ENCODE peak calls at places on chromosomes 7 and 10, in five cellular contexts. H is A549, U is GM23338, W is K562, M is HepG2. Z is an unnamed sample.

GRCh38 chr7:64868469-64868868 is 34.6 kb upstream of the ZNF273 start:
- DNase-seq in U (no peak), M (no peak), W (no peak), H (no peak), Z (no peak)

GRCh38 chr7:24825931-24826661 is 68.8 kb upstream of the GSDME start:
- DNase-seq in H (peak), U (peak), M (peak), W (peak), Z (no peak)

GRCh38 chr10:92787557-92788152 is 60.7 kb upstream of the EXOC6 start:
- DNase-seq in M (no peak), U (peak), H (no peak), W (no peak), Z (no peak)

GRCh38 chr10:1116696-1117254 is 60.6 kb downstream of the WDR37 start:
- DNase-seq in U (no peak), W (no peak), H (no peak), M (no peak), Z (no peak)

GRCh38 chr7:48337012-48337621 is 165.9 kb downstream of the ABCA13 start:
- DNase-seq in W (no peak), U (peak), M (peak), H (peak), Z (no peak)

GRCh38 chr10:49457686-49458085 is 61.8 kb upstream of the DRGX start:
- DNase-seq in U (no peak), M (no peak), W (no peak), H (no peak), Z (no peak)

GRCh38 chr10:93074597-93075368 is 1.1 kb downstream of the CYP26A1 start:
- DNase-seq in U (peak), H (no peak), M (no peak), W (no peak), Z (no peak)

GRCh38 chr10:60186315-60187071 is 203.2 kb downstream of the ANK3 start:
- DNase-seq in M (no peak), W (no peak), U (no peak), H (peak), Z (no peak)

GRCh38 chr10:94641480-94641879 is 42.0 kb upstream of the CYP2C18 start:
- DNase-seq in M (no peak), U (no peak), H (no peak), W (no peak), Z (no peak)

GRCh38 chr10:11045995-11046394 is 28.3 kb downstream of the CELF2 start:
- DNase-seq in W (no peak), U (no peak), M (no peak), H (no peak), Z (no peak)

GRCh38 chr10:120485946-120486345 is 28.9 kb downstream of the PLPP4 start:
- DNase-seq in M (no peak), W (no peak), U (no peak), H (no peak), Z (no peak)

GRCh38 chr10:120455606-120456005 is 1.4 kb upstream of the PLPP4 start:
- DNase-seq in M (no peak), W (no peak), U (no peak), H (no peak), Z (no peak)

GRCh38 chr10:306654-307185 is 171.5 kb downstream of the ZMYND11 start:
- DNase-seq in H (no peak), U (peak), W (no peak), M (peak), Z (no peak)

GRCh38 chr10:19638173-19638872 is 177.9 kb upstream of the PLXDC2 start:
- DNase-seq in M (peak), U (no peak), H (peak), W (no peak), Z (no peak)

GRCh38 chr10:127774771-127775559 is 38.0 kb downstream of the FOXI2 start:
- DNase-seq in W (no peak), H (no peak), U (no peak), M (no peak), Z (no peak)

GRCh38 chr7:99039384-99039891 is 104.5 kb downstream of the SMURF1 start:
- DNase-seq in U (no peak), M (no peak), W (no peak), H (no peak), Z (no peak)

GRCh38 chr10:123666318-123667291 is at the start of gene GPR26:
- DNase-seq in U (peak), H (no peak), M (no peak), W (no peak), Z (no peak)

GRCh38 chr7:123864966-123865365 is 20.0 kb downstream of the HYAL4 start:
- DNase-seq in H (no peak), W (no peak), U (no peak), M (no peak), Z (no peak)

GRCh38 chr10:36280396-36280795 is 638.3 kb upstream of the FZD8 start:
- DNase-seq in H (no peak), U (peak), W (no peak), M (no peak), Z (no peak)

GRCh38 chr7:108002726-108003590 is at the start of gene LAMB1:
- DNase-seq in W (peak), U (peak), M (peak), H (peak), Z (no peak)

GRCh38 chr7:128442346-128442745 is 13.3 kb upstream of the HILPDA start:
- DNase-seq in M (no peak), U (no peak), W (no peak), H (no peak), Z (no peak)

GRCh38 chr7:55545496-55545895 is 26.8 kb downstream of the VOPP1 start:
- DNase-seq in W (no peak), H (peak), M (no peak), U (no peak), Z (no peak)

GRCh38 chr7:50713357-50713965 is 69.2 kb downstream of the GRB10 start:
- DNase-seq in W (no peak), M (no peak), U (no peak), H (no peak), Z (no peak)

GRCh38 chr7:128204455-128204854 is 36.6 kb upstream of the LEP start:
- DNase-seq in U (no peak), H (no peak), M (no peak), W (peak), Z (no peak)

GRCh38 chr7:158710651-158711102 is 6.1 kb upstream of the NCAPG2 start:
- DNase-seq in U (no peak), M (no peak), W (peak), H (no peak), Z (no peak)

GRCh38 chr10:46234026-46234425 is 52.8 kb upstream of the ANTXRL start:
- DNase-seq in H (no peak), M (no peak), W (no peak), U (no peak), Z (no peak)

GRCh38 chr7:112892263-112892662 is 102.1 kb upstream of the TMEM168 start:
- DNase-seq in W (no peak), M (no peak), H (peak), U (no peak), Z (no peak)

GRCh38 chr10:21078410-21079329 is 181.6 kb upstream of the NEBL start:
- DNase-seq in H (peak), U (peak), W (peak), M (peak), Z (no peak)

GRCh38 chr10:80674809-80675208 is 137.1 kb downstream of the SH2D4B start:
- DNase-seq in H (no peak), U (no peak), W (no peak), M (no peak), Z (no peak)

GRCh38 chr10:87661861-87662785 is 2.4 kb downstream of the PAPSS2 start:
- DNase-seq in H (peak), M (no peak), U (peak), W (no peak), Z (no peak)

GRCh38 chr10:88027570-88027969 is 164.1 kb downstream of the PTEN start:
- DNase-seq in U (no peak), W (no peak), H (no peak), M (no peak), Z (peak)

DNA sequence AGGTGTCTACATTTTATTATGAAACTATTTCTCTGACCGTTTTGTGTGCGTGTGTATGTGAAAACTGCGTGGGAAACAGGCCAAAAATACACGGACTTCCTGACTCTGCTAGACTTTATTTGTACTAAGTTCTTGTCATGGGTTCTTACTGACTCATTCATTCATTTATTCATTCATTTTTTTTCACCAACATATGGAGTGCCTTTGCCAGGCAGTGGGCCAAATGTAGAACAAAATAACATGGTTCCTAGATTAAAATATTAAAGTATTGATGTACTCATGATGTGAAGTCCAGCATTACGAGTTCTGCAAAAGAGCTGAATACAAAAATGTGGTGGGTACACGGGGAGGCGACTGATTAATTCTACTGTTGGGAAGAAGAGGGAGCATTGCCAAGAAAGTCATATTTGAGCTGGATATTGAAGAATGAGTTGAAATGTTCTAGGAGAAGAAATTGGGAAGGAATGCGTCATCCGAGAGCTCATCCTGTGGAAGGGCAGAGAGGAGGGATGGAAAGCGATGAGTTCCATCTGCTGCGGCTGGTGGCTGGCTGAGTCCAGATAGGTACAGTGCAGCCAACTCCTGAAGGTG is 24.6 kb downstream of the CACNB2 start:
- DNase-seq in W (no peak), H (no peak), M (no peak), U (no peak), Z (no peak)
- TF ChIP-seq JUNB in W (no peak), H (no peak), M (no peak), U (no peak), Z (no peak)

GRCh38 chr7:106888204-106888603 is 23.1 kb downstream of the PIK3CG start:
- DNase-seq in M (no peak), U (no peak), W (no peak), H (no peak), Z (no peak)

GRCh38 chr7:106895246-106895864 is 30.3 kb downstream of the PIK3CG start:
- DNase-seq in U (no peak), W (no peak), H (no peak), M (no peak), Z (peak)

GRCh38 chr7:106893591-106893990 is 28.5 kb downstream of the PIK3CG start:
- DNase-seq in W (no peak), H (no peak), M (no peak), U (no peak), Z (no peak)

GRCh38 chr7:106890952-106891351 is 25.9 kb downstream of the PIK3CG start:
- DNase-seq in W (no peak), U (no peak), M (no peak), H (no peak), Z (no peak)

GRCh38 chr7:106891545-106892410 is 26.7 kb downstream of the PIK3CG start:
- DNase-seq in U (peak), M (no peak), H (no peak), W (peak), Z (no peak)
- TF ChIP-seq JUNB in U (no peak), M (no peak), H (no peak), W (no peak), Z (no peak)

GRCh38 chr7:454356-455109 is 65.1 kb downstream of the PDGFA start:
- DNase-seq in H (no peak), M (no peak), W (no peak), U (no peak), Z (no peak)
- TF ChIP-seq JUNB in H (no peak), M (no peak), W (no peak), U (no peak), Z (no peak)

GRCh38 chr10:115969591-115969990 is 303.4 kb downstream of the GFRA1 start:
- DNase-seq in U (no peak), H (no peak), M (no peak), W (no peak), Z (no peak)

GRCh38 chr10:115958043-115958442 is 315.0 kb downstream of the GFRA1 start:
- DNase-seq in H (no peak), W (no peak), U (peak), M (no peak), Z (no peak)

GRCh38 chr10:115968236-115968635 is 304.8 kb downstream of the GFRA1 start:
- DNase-seq in U (peak), M (no peak), W (no peak), H (no peak), Z (no peak)

GRCh38 chr10:115964827-115965226 is 308.2 kb downstream of the GFRA1 start:
- DNase-seq in M (no peak), H (no peak), U (no peak), W (no peak), Z (no peak)

DNA sequence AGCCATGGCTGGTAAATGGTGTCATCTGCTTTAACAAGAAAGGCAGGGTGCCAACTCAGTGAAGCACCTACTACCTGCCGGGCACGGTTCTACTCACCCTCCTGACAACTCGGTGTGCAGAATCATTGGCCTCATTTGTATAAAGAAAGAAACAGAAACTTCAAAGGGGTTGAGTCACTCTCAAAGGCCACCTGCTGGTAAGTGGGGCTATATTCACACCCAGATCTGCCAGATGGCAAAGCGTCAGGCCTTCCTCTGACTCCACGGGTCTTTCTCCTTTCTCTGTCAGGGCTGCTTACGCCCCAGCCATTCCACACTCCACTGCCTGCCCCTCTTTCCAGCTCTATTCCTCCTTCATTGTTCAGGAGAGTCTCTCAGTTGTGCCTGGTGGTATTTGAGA is 309.2 kb downstream of the GFRA1 start:
- DNase-seq in W (no peak), H (no peak), U (peak), M (no peak), Z (no peak)
- TF ChIP-seq JUNB in W (no peak), H (no peak), U (no peak), M (no peak), Z (no peak)

DNA sequence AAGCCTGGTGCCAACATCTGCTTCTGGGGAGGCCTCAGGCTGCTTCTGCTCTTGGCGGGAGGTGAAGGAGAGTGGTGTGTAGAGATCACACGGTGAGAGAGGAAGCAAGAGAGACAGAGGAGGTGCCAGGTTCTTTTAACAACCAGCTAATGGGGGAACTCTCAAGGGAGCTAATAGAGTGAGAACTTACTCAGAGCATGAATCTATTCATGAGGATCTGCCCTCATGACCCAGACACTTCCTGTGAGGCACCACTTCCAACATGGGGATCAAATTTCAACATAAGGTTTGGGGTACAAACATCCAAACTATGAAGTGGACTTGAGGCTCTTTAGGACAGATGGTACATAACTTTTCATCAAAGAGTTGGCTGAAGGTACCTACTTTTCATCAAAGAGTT is 5.1 kb upstream of the ZNF32 start:
- DNase-seq in H (no peak), W (no peak), M (no peak), U (no peak), Z (no peak)
- TF ChIP-seq JUNB in H (no peak), W (no peak), M (no peak), U (no peak), Z (no peak)

GRCh38 chr7:14418633-14419032 is 429.2 kb upstream of the ETV1 start:
- DNase-seq in U (no peak), W (no peak), H (no peak), M (no peak), Z (no peak)

GRCh38 chr7:14419554-14419953 is 430.1 kb upstream of the ETV1 start:
- DNase-seq in M (no peak), U (no peak), H (no peak), W (no peak), Z (no peak)

DNA sequence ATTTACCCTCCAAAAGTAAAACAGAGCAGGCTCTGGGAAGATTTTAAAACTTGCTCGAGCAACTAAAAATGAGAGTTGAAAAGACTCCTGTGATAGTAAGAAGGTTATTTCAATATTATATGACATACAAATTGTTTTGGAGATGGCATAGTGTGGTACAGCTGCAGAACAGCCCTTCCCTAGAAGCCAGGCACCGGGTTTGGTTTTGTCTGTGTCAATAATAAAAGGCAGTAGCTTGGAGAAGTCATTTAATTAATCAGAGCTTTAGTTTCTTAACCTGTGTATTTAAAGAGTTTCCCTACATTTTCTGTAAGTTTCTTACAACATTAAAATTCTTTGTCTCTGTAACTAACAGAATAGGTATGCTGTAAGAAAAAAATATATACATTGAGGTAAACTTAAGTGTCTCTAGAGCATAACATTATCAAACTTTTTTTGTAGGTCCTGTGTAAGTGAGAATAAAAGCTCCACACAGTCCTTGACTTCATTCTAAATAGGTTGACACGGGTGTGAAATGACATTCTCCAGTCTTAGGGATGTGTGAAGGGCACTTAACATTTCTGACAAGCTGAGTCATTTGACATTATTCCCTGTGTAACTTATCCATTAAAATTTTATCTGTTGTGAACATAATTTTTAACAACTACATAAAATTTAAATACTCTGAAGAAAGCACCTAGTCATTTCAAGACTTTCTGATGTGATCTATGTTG is 425.0 kb upstream of the ETV1 start:
- DNase-seq in W (no peak), M (no peak), H (no peak), U (no peak), Z (no peak)
- TF ChIP-seq JUNB in W (no peak), M (no peak), H (no peak), U (no peak), Z (no peak)